ENCODE peak calls at places on chromosomes 3 and 15, in seven cellular contexts. One of them, this sample, is unnamed.

GRCh38 chr15:63043391-63044076 is 987 bp downstream of the TPM1 start:
- DNase-seq in PC-3: no peak
- DNase-seq in HCT116: no peak
- DNase-seq in MM.1S: no peak
- DNase-seq in hepatocyte: peak
- DNase-seq in GM23248: peak
- DNase-seq in GM23338: no peak
- DNase-seq in this sample: peak

GRCh38 chr3:98718730-98719129 is 44.4 kb upstream of the ST3GAL6 start:
- DNase-seq in MM.1S: peak
- DNase-seq in PC-3: no peak
- DNase-seq in hepatocyte: no peak
- DNase-seq in GM23248: no peak
- DNase-seq in HCT116: no peak
- DNase-seq in GM23338: no peak
- DNase-seq in this sample: no peak

GRCh38 chr3:93907132-93907531 is 66.6 kb downstream of the PROS1 start:
- DNase-seq in PC-3: no peak
- DNase-seq in MM.1S: no peak
- DNase-seq in GM23338: no peak
- DNase-seq in GM23248: no peak
- DNase-seq in HCT116: no peak
- DNase-seq in hepatocyte: no peak
- DNase-seq in this sample: no peak

GRCh38 chr3:12954891-12955650 is 113.7 kb upstream of the RPL32 start:
- DNase-seq in PC-3: no peak
- DNase-seq in HCT116: no peak
- DNase-seq in MM.1S: no peak
- DNase-seq in GM23248: peak
- DNase-seq in GM23338: no peak
- DNase-seq in hepatocyte: peak
- DNase-seq in this sample: no peak

GRCh38 chr3:178295257-178295912 is 240.9 kb upstream of the KCNMB2 start:
- DNase-seq in HCT116: no peak
- DNase-seq in MM.1S: no peak
- DNase-seq in hepatocyte: no peak
- DNase-seq in PC-3: no peak
- DNase-seq in GM23248: peak
- DNase-seq in GM23338: no peak
- DNase-seq in this sample: no peak

GRCh38 chr15:66459818-66460615 is 37.5 kb downstream of the SNAPC5 start:
- DNase-seq in HCT116: no peak
- DNase-seq in hepatocyte: no peak
- DNase-seq in MM.1S: no peak
- DNase-seq in GM23248: peak
- DNase-seq in PC-3: peak
- DNase-seq in GM23338: no peak
- DNase-seq in this sample: no peak

GRCh38 chr15:67198157-67198754 is 56.2 kb downstream of the AAGAB start:
- DNase-seq in HCT116: no peak
- DNase-seq in GM23248: peak
- DNase-seq in GM23338: no peak
- DNase-seq in PC-3: no peak
- DNase-seq in hepatocyte: no peak
- DNase-seq in MM.1S: no peak
- DNase-seq in this sample: no peak

GRCh38 chr3:102174312-102174712 is 260.5 kb upstream of the ZPLD1 start:
- DNase-seq in hepatocyte: no peak
- DNase-seq in GM23338: no peak
- DNase-seq in HCT116: no peak
- DNase-seq in GM23248: peak
- DNase-seq in MM.1S: no peak
- DNase-seq in PC-3: peak
- DNase-seq in this sample: no peak

GRCh38 chr3:49616061-49616460 is 58.1 kb upstream of the APEH start:
- DNase-seq in HCT116: no peak
- DNase-seq in hepatocyte: no peak
- DNase-seq in PC-3: no peak
- DNase-seq in GM23248: no peak
- DNase-seq in GM23338: no peak
- DNase-seq in MM.1S: no peak
- DNase-seq in this sample: no peak

GRCh38 chr3:149020839-149021252 is 29.5 kb downstream of the GYG1 start:
- DNase-seq in hepatocyte: no peak
- DNase-seq in PC-3: no peak
- DNase-seq in GM23338: peak
- DNase-seq in HCT116: no peak
- DNase-seq in MM.1S: no peak
- DNase-seq in GM23248: peak
- DNase-seq in this sample: no peak

GRCh38 chr15:59247364-59247763 is 40.7 kb downstream of the LDHAL6B start:
- DNase-seq in HCT116: no peak
- DNase-seq in GM23338: peak
- DNase-seq in MM.1S: peak
- DNase-seq in hepatocyte: peak
- DNase-seq in PC-3: peak
- DNase-seq in GM23248: peak
- DNase-seq in this sample: peak

GRCh38 chr15:63600001-63600645 is 2.9 kb downstream of the FBXL22 start:
- DNase-seq in GM23248: peak
- DNase-seq in GM23338: peak
- DNase-seq in PC-3: peak
- DNase-seq in MM.1S: peak
- DNase-seq in HCT116: no peak
- DNase-seq in hepatocyte: peak
- DNase-seq in this sample: peak

GRCh38 chr3:13470894-13471574 is 9.1 kb upstream of the HDAC11 start:
- DNase-seq in MM.1S: no peak
- DNase-seq in GM23248: no peak
- DNase-seq in PC-3: peak
- DNase-seq in HCT116: no peak
- DNase-seq in hepatocyte: peak
- DNase-seq in GM23338: no peak
- DNase-seq in this sample: no peak

GRCh38 chr3:13504161-13504831 is 24.2 kb downstream of the HDAC11 start:
- DNase-seq in HCT116: no peak
- DNase-seq in PC-3: peak
- DNase-seq in hepatocyte: no peak
- DNase-seq in MM.1S: no peak
- DNase-seq in GM23248: peak
- DNase-seq in GM23338: no peak
- DNase-seq in this sample: no peak

GRCh38 chr15:34122771-34123183 is 20.9 kb downstream of the PGBD4 start:
- DNase-seq in HCT116: no peak
- DNase-seq in PC-3: peak
- DNase-seq in MM.1S: no peak
- DNase-seq in GM23338: no peak
- DNase-seq in hepatocyte: peak
- DNase-seq in GM23248: peak
- DNase-seq in this sample: no peak

GRCh38 chr3:183210862-183211341 is 42.2 kb upstream of the B3GNT5 start:
- DNase-seq in HCT116: no peak
- DNase-seq in GM23248: no peak
- DNase-seq in MM.1S: no peak
- DNase-seq in hepatocyte: no peak
- DNase-seq in GM23338: no peak
- DNase-seq in PC-3: peak
- DNase-seq in this sample: no peak

GRCh38 chr3:2511356-2511755 is 412.7 kb downstream of the CNTN4 start:
- DNase-seq in HCT116: no peak
- DNase-seq in GM23248: no peak
- DNase-seq in GM23338: peak
- DNase-seq in PC-3: no peak
- DNase-seq in hepatocyte: no peak
- DNase-seq in MM.1S: no peak
- DNase-seq in this sample: peak

GRCh38 chr3:34534013-34534412 is 735.6 kb downstream of the PDCD6IP start:
- DNase-seq in PC-3: no peak
- DNase-seq in HCT116: no peak
- DNase-seq in hepatocyte: no peak
- DNase-seq in MM.1S: no peak
- DNase-seq in GM23338: no peak
- DNase-seq in GM23248: no peak
- DNase-seq in this sample: no peak

GRCh38 chr15:63093486-63094205 is 28.0 kb upstream of the LACTB start:
- DNase-seq in PC-3: peak
- DNase-seq in GM23338: peak
- DNase-seq in hepatocyte: peak
- DNase-seq in HCT116: peak
- DNase-seq in GM23248: peak
- DNase-seq in MM.1S: peak
- DNase-seq in this sample: peak

GRCh38 chr3:118977671-118978392 is 56.8 kb downstream of the IGSF11 start:
- DNase-seq in HCT116: no peak
- DNase-seq in GM23248: no peak
- DNase-seq in PC-3: no peak
- DNase-seq in GM23338: no peak
- DNase-seq in hepatocyte: no peak
- DNase-seq in MM.1S: no peak
- DNase-seq in this sample: no peak

GRCh38 chr3:8369638-8370037 is 132.0 kb upstream of the LMCD1 start:
- DNase-seq in GM23248: no peak
- DNase-seq in PC-3: no peak
- DNase-seq in GM23338: no peak
- DNase-seq in hepatocyte: no peak
- DNase-seq in MM.1S: no peak
- DNase-seq in HCT116: no peak
- DNase-seq in this sample: no peak

GRCh38 chr3:8366214-8366613 is 135.4 kb upstream of the LMCD1 start:
- DNase-seq in GM23248: no peak
- DNase-seq in MM.1S: no peak
- DNase-seq in PC-3: no peak
- DNase-seq in HCT116: no peak
- DNase-seq in hepatocyte: no peak
- DNase-seq in GM23338: no peak
- DNase-seq in this sample: no peak

GRCh38 chr3:8371955-8372600 is 129.5 kb upstream of the LMCD1 start:
- DNase-seq in hepatocyte: peak
- DNase-seq in GM23248: no peak
- DNase-seq in HCT116: no peak
- DNase-seq in GM23338: peak
- DNase-seq in MM.1S: peak
- DNase-seq in PC-3: no peak
- DNase-seq in this sample: no peak

GRCh38 chr3:8371085-8371551 is 130.5 kb upstream of the LMCD1 start:
- DNase-seq in GM23248: peak
- DNase-seq in hepatocyte: peak
- DNase-seq in MM.1S: no peak
- DNase-seq in GM23338: no peak
- DNase-seq in HCT116: no peak
- DNase-seq in PC-3: peak
- DNase-seq in this sample: no peak

DNA sequence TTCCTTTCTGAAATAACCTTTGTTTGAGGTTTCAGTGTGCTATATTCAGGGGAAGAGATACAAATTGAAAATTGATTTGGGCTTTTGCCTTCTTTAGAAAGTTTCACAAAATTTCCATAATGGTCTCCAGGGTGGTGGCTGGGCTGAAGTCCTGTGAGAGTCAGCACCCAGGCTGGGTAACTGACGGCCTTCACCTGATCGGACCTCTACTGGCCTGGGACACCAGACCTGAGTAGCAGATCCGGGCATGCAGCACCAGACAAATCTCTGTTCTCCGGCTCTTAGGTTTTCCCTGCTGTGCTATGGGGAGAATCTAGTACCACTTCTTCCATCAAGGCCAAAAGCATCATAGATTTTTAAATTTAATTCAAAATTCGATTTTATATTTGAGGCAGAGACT is 133.0 kb upstream of the LMCD1 start:
- DNase-seq in MM.1S: no peak
- DNase-seq in GM23248: no peak
- DNase-seq in hepatocyte: no peak
- DNase-seq in GM23338: no peak
- DNase-seq in PC-3: no peak
- DNase-seq in HCT116: no peak
- DNase-seq in this sample: no peak
- H3K4me2 ChIP-seq in MM.1S: no peak
- H3K4me2 ChIP-seq in GM23248: no peak
- H3K4me2 ChIP-seq in hepatocyte: no peak
- H3K4me2 ChIP-seq in GM23338: no peak
- H3K4me2 ChIP-seq in PC-3: no peak
- H3K4me2 ChIP-seq in HCT116: no peak
- H3K4me2 ChIP-seq in this sample: no peak

GRCh38 chr3:142418926-142419592 is 28.8 kb downstream of the XRN1 start:
- DNase-seq in GM23248: no peak
- DNase-seq in MM.1S: no peak
- DNase-seq in GM23338: no peak
- DNase-seq in PC-3: no peak
- DNase-seq in hepatocyte: no peak
- DNase-seq in HCT116: no peak
- DNase-seq in this sample: no peak

GRCh38 chr3:142417302-142417701 is 30.5 kb downstream of the XRN1 start:
- DNase-seq in GM23338: no peak
- DNase-seq in PC-3: no peak
- DNase-seq in MM.1S: no peak
- DNase-seq in GM23248: no peak
- DNase-seq in hepatocyte: no peak
- DNase-seq in HCT116: no peak
- DNase-seq in this sample: no peak
- TF ChIP-seq EZH2 in GM23338: no peak
- TF ChIP-seq EZH2 in PC-3: no peak
- TF ChIP-seq EZH2 in MM.1S: no peak
- TF ChIP-seq EZH2 in GM23248: no peak
- TF ChIP-seq EZH2 in hepatocyte: no peak
- TF ChIP-seq EZH2 in HCT116: no peak
- TF ChIP-seq EZH2 in this sample: no peak

GRCh38 chr15:100733088-100733487 is 130.7 kb downstream of the ASB7 start:
- DNase-seq in HCT116: no peak
- DNase-seq in GM23338: no peak
- DNase-seq in hepatocyte: peak
- DNase-seq in GM23248: peak
- DNase-seq in PC-3: peak
- DNase-seq in MM.1S: no peak
- DNase-seq in this sample: no peak

GRCh38 chr15:100735654-100736053 is 133.3 kb downstream of the ASB7 start:
- DNase-seq in HCT116: no peak
- DNase-seq in GM23248: no peak
- DNase-seq in MM.1S: no peak
- DNase-seq in GM23338: no peak
- DNase-seq in hepatocyte: no peak
- DNase-seq in PC-3: no peak
- DNase-seq in this sample: no peak

GRCh38 chr15:100734606-100735005 is 132.2 kb downstream of the ASB7 start:
- DNase-seq in MM.1S: no peak
- DNase-seq in hepatocyte: no peak
- DNase-seq in GM23338: no peak
- DNase-seq in GM23248: no peak
- DNase-seq in HCT116: no peak
- DNase-seq in PC-3: no peak
- DNase-seq in this sample: no peak

GRCh38 chr15:100732359-100733055 is 130.1 kb downstream of the ASB7 start:
- DNase-seq in HCT116: no peak
- DNase-seq in MM.1S: no peak
- DNase-seq in hepatocyte: no peak
- DNase-seq in PC-3: peak
- DNase-seq in GM23338: no peak
- DNase-seq in GM23248: peak
- DNase-seq in this sample: no peak

GRCh38 chr15:100733786-100734185 is 131.4 kb downstream of the ASB7 start:
- DNase-seq in GM23248: peak
- DNase-seq in PC-3: peak
- DNase-seq in GM23338: no peak
- DNase-seq in HCT116: no peak
- DNase-seq in MM.1S: no peak
- DNase-seq in hepatocyte: no peak
- DNase-seq in this sample: no peak
- TF ChIP-seq EZH2phosphoT487 in GM23248: no peak
- TF ChIP-seq EZH2phosphoT487 in PC-3: no peak
- TF ChIP-seq EZH2phosphoT487 in GM23338: no peak
- TF ChIP-seq EZH2phosphoT487 in HCT116: no peak
- TF ChIP-seq EZH2phosphoT487 in MM.1S: no peak
- TF ChIP-seq EZH2phosphoT487 in hepatocyte: no peak
- TF ChIP-seq EZH2phosphoT487 in this sample: no peak

GRCh38 chr3:185332026-185332735 is 30.8 kb upstream of the MAP3K13 start:
- DNase-seq in MM.1S: peak
- DNase-seq in HCT116: no peak
- DNase-seq in hepatocyte: no peak
- DNase-seq in PC-3: peak
- DNase-seq in GM23338: no peak
- DNase-seq in GM23248: peak
- DNase-seq in this sample: no peak
- H3K4me2 ChIP-seq in MM.1S: peak
- H3K4me2 ChIP-seq in HCT116: no peak
- H3K4me2 ChIP-seq in hepatocyte: peak
- H3K4me2 ChIP-seq in PC-3: peak
- H3K4me2 ChIP-seq in GM23338: no peak
- H3K4me2 ChIP-seq in GM23248: no peak
- H3K4me2 ChIP-seq in this sample: no peak

This sample was measured in neural progenitor cell.